ENCODE peak calls at places on chromosomes 11 and 22, in six cellular contexts. S, R, K, W, J and C are unnamed samples.

GRCh38 chr22:19942071-19942885 is 660 bp upstream of the TXNRD2 start:
- DNase-seq in W (no peak), S (no peak), R (no peak), K (peak; percentile 32), J (peak; percentile 77), C (no peak)

GRCh38 chr22:21762712-21763581 is 27.4 kb upstream of the YPEL1 start:
- DNase-seq in S (no peak), W (no peak), K (peak; percentile 31), J (no peak), R (no peak), C (no peak)

GRCh38 chr11:118319031-118319814 is 14.7 kb downstream of the CD3E start:
- DNase-seq in R (no peak), J (no peak), W (no peak), K (no peak), S (no peak), C (no peak)

GRCh38 chr22:30606455-30607299 is at the start of gene TCN2:
- DNase-seq in J (peak; percentile 84), W (peak; percentile 68), S (peak; percentile 74), K (no peak), R (no peak), C (peak; percentile 10)

GRCh38 chr11:123742334-123742733 is 874 bp upstream of the ZNF202 start:
- DNase-seq in K (no peak), J (no peak), W (no peak), R (no peak), S (no peak), C (no peak)

GRCh38 chr22:39839917-39840510 is 53.5 kb downstream of the ENTHD1 start:
- DNase-seq in S (no peak), K (peak; percentile 3), J (no peak), R (no peak), W (no peak), C (no peak)

GRCh38 chr11:60069471-60069870 is 13.0 kb downstream of the MS4A3 start:
- DNase-seq in J (no peak), K (no peak), S (no peak), R (no peak), W (peak; percentile 3), C (no peak)

GRCh38 chr11:5118893-5119292 is 19.3 kb downstream of the OR52A5 start:
- DNase-seq in W (no peak), K (no peak), J (no peak), R (no peak), S (no peak), C (no peak)

GRCh38 chr22:46076651-46077339 is 73.5 kb upstream of the PPARA start:
- DNase-seq in W (peak; percentile 50), S (peak; percentile 59), K (no peak), J (peak; percentile 91), R (no peak), C (no peak)

GRCh38 chr22:46742576-46743221 is 4.6 kb upstream of the CERK start:
- DNase-seq in J (peak; percentile 13), R (no peak), K (no peak), S (no peak), W (no peak), C (peak; percentile 50)

GRCh38 chr11:831951-832528 is 712 bp upstream of the CD151 start:
- DNase-seq in J (no peak), S (no peak), W (no peak), R (no peak), K (no peak), C (no peak)

GRCh38 chr11:17395554-17395961 is 7.1 kb upstream of the KCNJ11 start:
- DNase-seq in R (no peak), J (no peak), W (no peak), S (no peak), K (no peak), C (no peak)

GRCh38 chr11:1963864-1964263 is 16.7 kb downstream of the MRPL23 start:
- DNase-seq in R (peak; percentile 15), K (no peak), J (no peak), W (no peak), S (no peak), C (no peak)